ENCODE peak calls at places on chromosomes 11 and 22, in five cellular contexts. One of them, this sample, is unnamed.

GRCh38 chr11:119416606-119417580 is 6.1 kb downstream of the THY1 start:
- DNase-seq in left colon: no peak
- DNase-seq in ureter: no peak
- DNase-seq in naive thymus-derived CD8-positive, alpha-beta T cell: no peak
- DNase-seq in H7: peak; percentile 65
- DNase-seq in this sample: no peak

GRCh38 chr22:24432059-24432853 is 4.9 kb downstream of the ADORA2A start:
- DNase-seq in left colon: peak; percentile 66
- DNase-seq in ureter: peak; percentile 82
- DNase-seq in naive thymus-derived CD8-positive, alpha-beta T cell: no peak
- DNase-seq in H7: no peak
- DNase-seq in this sample: peak; percentile 58

GRCh38 chr22:30195245-30196140 is 51.1 kb downstream of the LIF start:
- DNase-seq in left colon: no peak
- DNase-seq in ureter: no peak
- DNase-seq in naive thymus-derived CD8-positive, alpha-beta T cell: no peak
- DNase-seq in H7: no peak
- DNase-seq in this sample: no peak

GRCh38 chr11:95108671-95109551 is 19.3 kb downstream of the ENDOD1 start:
- DNase-seq in left colon: no peak
- DNase-seq in ureter: no peak
- DNase-seq in naive thymus-derived CD8-positive, alpha-beta T cell: no peak
- DNase-seq in H7: no peak
- DNase-seq in this sample: no peak

GRCh38 chr11:44994753-44995152 is 44.1 kb upstream of the TP53I11 start:
- DNase-seq in left colon: no peak
- DNase-seq in ureter: no peak
- DNase-seq in naive thymus-derived CD8-positive, alpha-beta T cell: no peak
- DNase-seq in H7: no peak
- DNase-seq in this sample: no peak

GRCh38 chr11:131710511-131710910 is 340.1 kb downstream of the NTM start:
- DNase-seq in left colon: no peak
- DNase-seq in ureter: no peak
- DNase-seq in naive thymus-derived CD8-positive, alpha-beta T cell: no peak
- DNase-seq in H7: no peak
- DNase-seq in this sample: no peak

GRCh38 chr11:74970852-74971395 is 17.8 kb upstream of the NEU3 start:
- DNase-seq in left colon: no peak
- DNase-seq in ureter: no peak
- DNase-seq in naive thymus-derived CD8-positive, alpha-beta T cell: no peak
- DNase-seq in H7: no peak
- DNase-seq in this sample: no peak

GRCh38 chr11:13335319-13335718 is 57.7 kb downstream of the BMAL1 start:
- DNase-seq in left colon: peak; percentile 43
- DNase-seq in ureter: peak; percentile 60
- DNase-seq in naive thymus-derived CD8-positive, alpha-beta T cell: peak; percentile 75
- DNase-seq in H7: peak; percentile 81
- DNase-seq in this sample: peak; percentile 58

GRCh38 chr11:89405629-89406028 is 85.5 kb downstream of the NOX4 start:
- DNase-seq in left colon: no peak
- DNase-seq in ureter: no peak
- DNase-seq in naive thymus-derived CD8-positive, alpha-beta T cell: no peak
- DNase-seq in H7: no peak
- DNase-seq in this sample: no peak